ENCODE peak calls at places on chromosomes 3 and 15, in ten cellular contexts. Q is A549; F is right lobe of liver; R is body of pancreas; Y is spleen; A is GM23248; L is tibial artery; V is small intestine; E is CD8-positive, alpha-beta T cell; P is left ventricle myocardium inferior. Z is an unnamed sample.
A peak's percentile ranks its signal among the peaks of the same experiment; 100 is the strongest.

GRCh38 chr3:142209655-142210054 is 15.7 kb downstream of the GK5 start:
- DNase-seq in Q (no peak), F (no peak), R (no peak), Y (no peak), A (peak; percentile 97), L (peak; percentile 67), V (peak; percentile 61), E (no peak), P (no peak), Z (no peak)

GRCh38 chr3:13262493-13263211 is 157.5 kb downstream of the NUP210 start:
- DNase-seq in Q (peak; percentile 50), F (peak; percentile 86), R (no peak), Y (no peak), A (no peak), L (no peak), V (no peak), E (no peak), P (peak; percentile 42), Z (no peak)

GRCh38 chr3:156150434-156151066 is 30.2 kb downstream of the KCNAB1 start:
- DNase-seq in Q (peak; percentile 55), F (no peak), R (peak; percentile 58), Y (no peak), A (peak; percentile 82), L (peak; percentile 74), V (peak; percentile 53), E (peak; percentile 32), P (no peak), Z (peak; percentile 46)

GRCh38 chr3:32109256-32109655 is 2.8 kb downstream of the GPD1L start:
- DNase-seq in Q (no peak), F (peak; percentile 31), R (peak; percentile 67), Y (no peak), A (peak; percentile 10), L (peak; percentile 94), V (peak; percentile 18), E (no peak), P (peak; percentile 91), Z (no peak)

GRCh38 chr3:15294914-15295313 is 37.5 kb downstream of the SH3BP5 start:
- DNase-seq in Q (no peak), F (no peak), R (no peak), Y (no peak), A (peak; percentile 55), L (peak; percentile 55), V (no peak), E (no peak), P (no peak), Z (no peak)

GRCh38 chr3:16338999-16339398 is 74.0 kb downstream of the OXNAD1 start:
- DNase-seq in Q (peak; percentile 34), F (no peak), R (no peak), Y (no peak), A (peak; percentile 98), L (peak; percentile 49), V (no peak), E (peak; percentile 34), P (no peak), Z (peak; percentile 34)

GRCh38 chr3:123421353-123422174 is 27.3 kb downstream of the ADCY5 start:
- DNase-seq in Q (no peak), F (peak; percentile 49), R (peak; percentile 35), Y (no peak), A (no peak), L (no peak), V (peak; percentile 51), E (no peak), P (peak; percentile 60), Z (no peak)

GRCh38 chr3:98811048-98811447 is 47.9 kb downstream of the ST3GAL6 start:
- DNase-seq in Q (no peak), F (no peak), R (no peak), Y (no peak), A (no peak), L (no peak), V (no peak), E (no peak), P (no peak), Z (no peak)

GRCh38 chr15:42384597-42384996 is 25.3 kb downstream of the CAPN3 start:
- DNase-seq in Q (no peak), F (no peak), R (no peak), Y (no peak), A (no peak), L (no peak), V (no peak), E (no peak), P (no peak), Z (no peak)

GRCh38 chr15:95210436-95210981 is 979.1 kb downstream of the MCTP2 start:
- DNase-seq in Q (no peak), F (no peak), R (no peak), Y (no peak), A (no peak), L (no peak), V (no peak), E (no peak), P (no peak), Z (no peak)

GRCh38 chr3:58167431-58168351 is 43.1 kb downstream of the DNASE1L3 start:
- DNase-seq in Q (peak; percentile 56), F (no peak), R (peak; percentile 77), Y (no peak), A (peak; percentile 87), L (peak; percentile 55), V (peak; percentile 43), E (peak; percentile 60), P (peak; percentile 68), Z (peak; percentile 21)

GRCh38 chr15:90376789-90377188 is 11.3 kb upstream of the IQGAP1 start:
- DNase-seq in Q (no peak), F (no peak), R (no peak), Y (no peak), A (no peak), L (no peak), V (peak; percentile 59), E (peak; percentile 59), P (no peak), Z (peak; percentile 83)

GRCh38 chr3:114411811-114412803 is 118.3 kb downstream of the TIGIT start:
- DNase-seq in Q (peak; percentile 50), F (peak; percentile 17), R (no peak), Y (no peak), A (peak; percentile 90), L (no peak), V (no peak), E (no peak), P (no peak), Z (no peak)

GRCh38 chr3:61758839-61759238 is 197.5 kb downstream of the PTPRG start:
- DNase-seq in Q (no peak), F (no peak), R (no peak), Y (no peak), A (no peak), L (no peak), V (no peak), E (no peak), P (no peak), Z (no peak)

GRCh38 chr15:62165793-62166380 is 802 bp upstream of the C2CD4B start:
- DNase-seq in Q (no peak), F (no peak), R (peak; percentile 43), Y (no peak), A (no peak), L (no peak), V (no peak), E (no peak), P (no peak), Z (no peak)
- H3K27ac ChIP-seq in Q (no peak overlapping the region), F (no peak overlapping the region), R (peak overlapping the region; percentile 93), Y (peak overlapping the region; percentile 79), A (no peak overlapping the region), L (no peak overlapping the region), V (no peak overlapping the region), E (no peak overlapping the region), P (peak overlapping the region; percentile 90), Z (no peak overlapping the region)

DNA sequence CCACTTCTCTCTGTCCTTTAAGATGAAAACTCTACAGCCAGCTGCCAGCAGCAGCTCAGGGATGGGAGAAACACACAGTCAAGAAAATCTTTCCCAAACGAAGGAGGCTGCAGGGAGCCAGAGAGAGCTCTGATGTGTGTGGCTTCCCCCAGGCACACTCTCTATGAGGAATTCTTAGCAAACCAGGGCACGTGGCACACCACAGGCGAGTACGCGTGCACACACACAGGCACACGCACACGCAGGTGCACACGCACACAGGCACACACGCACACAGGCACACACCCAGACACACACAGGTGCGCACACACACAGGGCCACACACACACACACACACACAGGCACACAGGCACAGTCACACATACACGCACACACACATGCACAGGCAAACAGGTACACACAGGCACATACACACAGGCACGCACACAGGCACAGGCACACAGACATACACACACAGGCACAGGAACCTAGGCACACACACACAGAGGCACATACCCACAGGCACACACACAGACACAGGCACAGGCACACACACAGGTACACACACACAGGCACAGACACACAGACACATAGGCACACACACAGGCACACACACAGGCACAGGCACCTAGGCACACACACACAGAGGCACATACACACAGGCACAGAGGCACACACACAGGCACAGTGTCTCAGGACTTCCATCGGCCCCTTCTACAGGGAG is 91.5 kb upstream of the ATP2B2 start:
- DNase-seq in Q (no peak), F (no peak), R (no peak), Y (no peak), A (no peak), L (no peak), V (no peak), E (no peak), P (no peak), Z (no peak)
- H3K27ac ChIP-seq in Q (no peak overlapping the region), F (no peak overlapping the region), R (no peak overlapping the region), Y (no peak overlapping the region), A (no peak overlapping the region), L (no peak overlapping the region), V (no peak overlapping the region), E (no peak overlapping the region), P (no peak overlapping the region), Z (no peak overlapping the region)

DNA sequence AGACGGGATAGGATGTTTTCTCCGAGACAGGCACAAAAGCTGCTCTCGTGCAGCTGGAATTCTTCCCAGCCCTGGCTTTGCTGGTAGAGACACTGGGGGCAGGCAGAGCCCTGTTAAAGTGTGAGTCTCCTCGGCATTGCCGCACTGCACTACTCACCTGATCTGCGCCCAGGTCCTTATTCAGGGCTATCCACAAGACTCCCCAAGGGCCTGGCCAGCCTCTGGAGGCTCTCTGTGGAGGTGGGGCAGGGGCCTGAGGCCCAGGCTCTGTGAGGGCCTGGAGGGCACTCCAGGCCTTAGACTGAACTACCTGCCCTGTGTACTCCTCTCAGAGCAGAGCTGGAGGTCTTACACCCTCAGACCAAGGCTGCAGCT is 48.4 kb downstream of the KY start:
- DNase-seq in Q (no peak), F (no peak), R (no peak), Y (no peak), A (no peak), L (no peak), V (no peak), E (no peak), P (no peak), Z (no peak)
- H3K27ac ChIP-seq in Q (no peak overlapping the region), F (no peak overlapping the region), R (no peak overlapping the region), Y (no peak overlapping the region), A (no peak overlapping the region), L (no peak overlapping the region), V (no peak overlapping the region), E (no peak overlapping the region), P (no peak overlapping the region), Z (no peak overlapping the region)

DNA sequence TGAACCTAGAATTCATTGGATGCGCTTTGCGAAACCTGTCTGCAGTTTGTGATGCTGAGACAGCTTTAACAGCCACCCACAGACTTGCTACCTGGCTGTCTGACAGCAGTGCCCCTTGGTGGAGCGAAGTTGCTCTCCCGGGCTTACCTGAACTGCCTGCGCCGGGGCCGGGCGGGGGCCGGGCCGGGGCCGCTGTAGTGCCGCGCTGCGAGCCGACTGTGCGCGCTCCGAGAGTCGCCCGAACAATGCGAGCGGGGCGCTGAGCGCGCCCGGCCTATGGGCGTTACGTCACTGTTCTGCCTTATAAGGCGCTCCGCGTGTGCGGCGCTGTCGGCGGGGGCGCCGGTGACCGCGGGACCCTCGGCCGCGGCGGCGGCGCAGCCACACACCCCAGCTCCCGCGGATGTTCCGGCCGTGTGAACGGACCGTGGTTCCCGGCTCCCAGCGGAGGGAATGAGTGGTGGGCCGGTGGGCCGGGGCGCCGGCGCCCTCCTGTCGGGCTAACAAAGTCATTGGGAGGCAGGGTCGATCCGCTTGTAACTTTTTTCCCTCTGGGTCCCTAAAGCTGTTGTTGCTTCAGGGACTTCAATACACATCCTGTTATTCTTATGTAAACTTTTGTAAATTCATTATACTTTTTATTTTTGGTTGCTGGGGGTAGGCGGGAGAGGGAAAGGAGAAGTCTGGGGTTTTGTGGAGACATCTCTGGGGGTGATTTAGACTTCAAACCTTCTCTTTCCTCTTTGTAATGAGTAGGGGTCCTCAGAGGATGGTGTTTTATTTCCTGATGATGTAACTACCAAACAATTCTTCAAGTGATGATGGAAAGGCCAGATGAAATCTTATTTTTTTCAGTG is 58.5 kb downstream of the CMSS1 start:
- DNase-seq in Q (peak; percentile 36), F (peak; percentile 83), R (peak; percentile 79), Y (peak; percentile 94), A (peak; percentile 93), L (peak; percentile 77), V (peak; percentile 79), E (peak; percentile 66), P (peak; percentile 85), Z (peak; percentile 69)
- H3K27ac ChIP-seq in Q (peak overlapping the region; percentile 74), F (peak overlapping the region; percentile 77), R (peak overlapping the region; percentile 82), Y (peak overlapping the region; percentile 87), A (peak overlapping the region; percentile 91), L (peak overlapping the region; percentile 96), V (peak overlapping the region; percentile 56), E (peak overlapping the region; percentile 32), P (peak overlapping the region; percentile 91), Z (peak overlapping the region; percentile 45)